ENCODE peak calls at places on chromosomes 12 and 14, in seven cellular contexts. One of them, this sample, is unnamed.

GRCh38 chr12:16198884-16199283 is 78.6 kb downstream of the SLC15A5 start:
- DNase-seq in stimulated activated naive CD4-positive, alpha-beta T cell: no peak
- DNase-seq in posterior cingulate gyrus: no peak
- DNase-seq in CD8-positive, alpha-beta memory T cell: no peak
- DNase-seq in foreskin fibroblast: no peak
- DNase-seq in fibroblast of pulmonary artery: no peak
- DNase-seq in fibroblast of the conjunctiva: no peak
- DNase-seq in this sample: no peak

GRCh38 chr14:61475316-61475715 is 153.9 kb downstream of the PRKCH start:
- DNase-seq in stimulated activated naive CD4-positive, alpha-beta T cell: no peak
- DNase-seq in posterior cingulate gyrus: no peak
- DNase-seq in CD8-positive, alpha-beta memory T cell: no peak
- DNase-seq in foreskin fibroblast: peak; percentile 87
- DNase-seq in fibroblast of pulmonary artery: peak; percentile 91
- DNase-seq in fibroblast of the conjunctiva: peak; percentile 68
- DNase-seq in this sample: no peak

GRCh38 chr12:92629349-92630065 is 73.3 kb upstream of the PLEKHG7 start:
- DNase-seq in stimulated activated naive CD4-positive, alpha-beta T cell: no peak
- DNase-seq in posterior cingulate gyrus: no peak
- DNase-seq in CD8-positive, alpha-beta memory T cell: no peak
- DNase-seq in foreskin fibroblast: peak; percentile 56
- DNase-seq in fibroblast of pulmonary artery: peak; percentile 24
- DNase-seq in fibroblast of the conjunctiva: no peak
- DNase-seq in this sample: no peak

GRCh38 chr12:91367234-91367849 is 184.7 kb upstream of the DCN start:
- DNase-seq in stimulated activated naive CD4-positive, alpha-beta T cell: no peak
- DNase-seq in posterior cingulate gyrus: no peak
- DNase-seq in CD8-positive, alpha-beta memory T cell: no peak
- DNase-seq in foreskin fibroblast: peak; percentile 61
- DNase-seq in fibroblast of pulmonary artery: peak; percentile 46
- DNase-seq in fibroblast of the conjunctiva: no peak
- DNase-seq in this sample: no peak

GRCh38 chr12:91704446-91704845 is 441.2 kb downstream of the BTG1 start:
- DNase-seq in stimulated activated naive CD4-positive, alpha-beta T cell: no peak
- DNase-seq in posterior cingulate gyrus: no peak
- DNase-seq in CD8-positive, alpha-beta memory T cell: no peak
- DNase-seq in foreskin fibroblast: peak; percentile 85
- DNase-seq in fibroblast of pulmonary artery: peak; percentile 78
- DNase-seq in fibroblast of the conjunctiva: peak; percentile 40
- DNase-seq in this sample: peak; percentile 20

GRCh38 chr14:44170099-44170498 is 337.0 kb downstream of the FSCB start:
- DNase-seq in stimulated activated naive CD4-positive, alpha-beta T cell: no peak
- DNase-seq in posterior cingulate gyrus: no peak
- DNase-seq in CD8-positive, alpha-beta memory T cell: no peak
- DNase-seq in foreskin fibroblast: no peak
- DNase-seq in fibroblast of pulmonary artery: peak; percentile 66
- DNase-seq in fibroblast of the conjunctiva: no peak
- DNase-seq in this sample: no peak

GRCh38 chr12:78457951-78458350 is 406.6 kb upstream of the SYT1 start:
- DNase-seq in stimulated activated naive CD4-positive, alpha-beta T cell: no peak
- DNase-seq in posterior cingulate gyrus: no peak
- DNase-seq in CD8-positive, alpha-beta memory T cell: no peak
- DNase-seq in foreskin fibroblast: peak; percentile 60
- DNase-seq in fibroblast of pulmonary artery: peak; percentile 30
- DNase-seq in fibroblast of the conjunctiva: no peak
- DNase-seq in this sample: no peak

GRCh38 chr12:102107970-102108369 is 11.9 kb downstream of the NUP37 start:
- DNase-seq in stimulated activated naive CD4-positive, alpha-beta T cell: no peak
- DNase-seq in posterior cingulate gyrus: no peak
- DNase-seq in CD8-positive, alpha-beta memory T cell: no peak
- DNase-seq in foreskin fibroblast: peak; percentile 18
- DNase-seq in fibroblast of pulmonary artery: no peak
- DNase-seq in fibroblast of the conjunctiva: no peak
- DNase-seq in this sample: no peak

GRCh38 chr12:60630796-60631195 is 1035.0 kb downstream of the SLC16A7 start:
- DNase-seq in stimulated activated naive CD4-positive, alpha-beta T cell: no peak
- DNase-seq in posterior cingulate gyrus: no peak
- DNase-seq in CD8-positive, alpha-beta memory T cell: no peak
- DNase-seq in foreskin fibroblast: no peak
- DNase-seq in fibroblast of pulmonary artery: no peak
- DNase-seq in fibroblast of the conjunctiva: no peak
- DNase-seq in this sample: no peak

GRCh38 chr14:22530101-22530500 is 58.9 kb downstream of the DAD1 start:
- DNase-seq in stimulated activated naive CD4-positive, alpha-beta T cell: no peak
- DNase-seq in posterior cingulate gyrus: no peak
- DNase-seq in CD8-positive, alpha-beta memory T cell: no peak
- DNase-seq in foreskin fibroblast: no peak
- DNase-seq in fibroblast of pulmonary artery: no peak
- DNase-seq in fibroblast of the conjunctiva: no peak
- DNase-seq in this sample: no peak

GRCh38 chr14:89491701-89492381 is 74.8 kb upstream of the FOXN3 start:
- DNase-seq in stimulated activated naive CD4-positive, alpha-beta T cell: no peak
- DNase-seq in posterior cingulate gyrus: no peak
- DNase-seq in CD8-positive, alpha-beta memory T cell: no peak
- DNase-seq in foreskin fibroblast: no peak
- DNase-seq in fibroblast of pulmonary artery: peak; percentile 63
- DNase-seq in fibroblast of the conjunctiva: peak; percentile 64
- DNase-seq in this sample: no peak

GRCh38 chr14:105135700-105136395 is 32.7 kb downstream of the JAG2 start:
- DNase-seq in stimulated activated naive CD4-positive, alpha-beta T cell: no peak
- DNase-seq in posterior cingulate gyrus: no peak
- DNase-seq in CD8-positive, alpha-beta memory T cell: no peak
- DNase-seq in foreskin fibroblast: no peak
- DNase-seq in fibroblast of pulmonary artery: no peak
- DNase-seq in fibroblast of the conjunctiva: no peak
- DNase-seq in this sample: no peak

GRCh38 chr12:112870267-112870980 is 36.3 kb upstream of the OAS1 start:
- DNase-seq in stimulated activated naive CD4-positive, alpha-beta T cell: no peak
- DNase-seq in posterior cingulate gyrus: no peak
- DNase-seq in CD8-positive, alpha-beta memory T cell: no peak
- DNase-seq in foreskin fibroblast: no peak
- DNase-seq in fibroblast of pulmonary artery: no peak
- DNase-seq in fibroblast of the conjunctiva: no peak
- DNase-seq in this sample: no peak

GRCh38 chr14:60642270-60642789 is 6.9 kb downstream of the SIX1 start:
- DNase-seq in stimulated activated naive CD4-positive, alpha-beta T cell: no peak
- DNase-seq in posterior cingulate gyrus: no peak
- DNase-seq in CD8-positive, alpha-beta memory T cell: no peak
- DNase-seq in foreskin fibroblast: no peak
- DNase-seq in fibroblast of pulmonary artery: no peak
- DNase-seq in fibroblast of the conjunctiva: no peak
- DNase-seq in this sample: no peak

GRCh38 chr14:80926706-80927384 is 14.7 kb downstream of the CEP128 start:
- DNase-seq in stimulated activated naive CD4-positive, alpha-beta T cell: no peak
- DNase-seq in posterior cingulate gyrus: no peak
- DNase-seq in CD8-positive, alpha-beta memory T cell: no peak
- DNase-seq in foreskin fibroblast: peak; percentile 72
- DNase-seq in fibroblast of pulmonary artery: peak; percentile 27
- DNase-seq in fibroblast of the conjunctiva: no peak
- DNase-seq in this sample: no peak

GRCh38 chr14:35215110-35215872 is 76.9 kb upstream of the PSMA6 start:
- DNase-seq in stimulated activated naive CD4-positive, alpha-beta T cell: no peak
- DNase-seq in posterior cingulate gyrus: no peak
- DNase-seq in CD8-positive, alpha-beta memory T cell: no peak
- DNase-seq in foreskin fibroblast: peak; percentile 73
- DNase-seq in fibroblast of pulmonary artery: peak; percentile 84
- DNase-seq in fibroblast of the conjunctiva: peak; percentile 62
- DNase-seq in this sample: no peak

GRCh38 chr14:106844608-106845285 is 1318.4 kb downstream of the TMEM121 start:
- DNase-seq in stimulated activated naive CD4-positive, alpha-beta T cell: peak; percentile 43
- DNase-seq in posterior cingulate gyrus: peak; percentile 91
- DNase-seq in CD8-positive, alpha-beta memory T cell: peak; percentile 58
- DNase-seq in foreskin fibroblast: no peak
- DNase-seq in fibroblast of pulmonary artery: no peak
- DNase-seq in fibroblast of the conjunctiva: no peak
- DNase-seq in this sample: no peak

GRCh38 chr12:2160043-2160442 is 107.3 kb downstream of the CACNA1C start:
- DNase-seq in stimulated activated naive CD4-positive, alpha-beta T cell: no peak
- DNase-seq in posterior cingulate gyrus: no peak
- DNase-seq in CD8-positive, alpha-beta memory T cell: no peak
- DNase-seq in foreskin fibroblast: peak; percentile 49
- DNase-seq in fibroblast of pulmonary artery: no peak
- DNase-seq in fibroblast of the conjunctiva: no peak
- DNase-seq in this sample: no peak

GRCh38 chr12:132668191-132669088 is 18.7 kb downstream of the POLE start:
- DNase-seq in stimulated activated naive CD4-positive, alpha-beta T cell: no peak
- DNase-seq in posterior cingulate gyrus: peak; percentile 58
- DNase-seq in CD8-positive, alpha-beta memory T cell: no peak
- DNase-seq in foreskin fibroblast: no peak
- DNase-seq in fibroblast of pulmonary artery: no peak
- DNase-seq in fibroblast of the conjunctiva: no peak
- DNase-seq in this sample: no peak

GRCh38 chr14:75277796-75278421 is 719 bp upstream of the FOS start:
- DNase-seq in stimulated activated naive CD4-positive, alpha-beta T cell: no peak
- DNase-seq in posterior cingulate gyrus: no peak
- DNase-seq in CD8-positive, alpha-beta memory T cell: no peak
- DNase-seq in foreskin fibroblast: no peak
- DNase-seq in fibroblast of pulmonary artery: peak; percentile 78
- DNase-seq in fibroblast of the conjunctiva: no peak
- DNase-seq in this sample: no peak

GRCh38 chr14:101460986-101461750 is 100.1 kb upstream of the DIO3 start:
- DNase-seq in stimulated activated naive CD4-positive, alpha-beta T cell: no peak
- DNase-seq in posterior cingulate gyrus: no peak
- DNase-seq in CD8-positive, alpha-beta memory T cell: no peak
- DNase-seq in foreskin fibroblast: no peak
- DNase-seq in fibroblast of pulmonary artery: no peak
- DNase-seq in fibroblast of the conjunctiva: no peak
- DNase-seq in this sample: no peak

GRCh38 chr14:103427485-103428443 is 42.5 kb downstream of the MARK3 start:
- DNase-seq in stimulated activated naive CD4-positive, alpha-beta T cell: no peak
- DNase-seq in posterior cingulate gyrus: no peak
- DNase-seq in CD8-positive, alpha-beta memory T cell: no peak
- DNase-seq in foreskin fibroblast: peak; percentile 61
- DNase-seq in fibroblast of pulmonary artery: peak; percentile 82
- DNase-seq in fibroblast of the conjunctiva: peak; percentile 47
- DNase-seq in this sample: no peak